ENCODE peak calls at places on chromosome 17, in ten cellular contexts. U is esophagus squamous epithelium, C is GM23338, E is tibial artery, N is breast epithelium, F is thoracic aorta, S is colonic mucosa, A is cardiac muscle cell, O is Caco-2, H is tibial nerve. J is an unnamed sample.

GRCh38 chr17:8069587-8069860 is 18.0 kb downstream of the ALOX12B start:
- DNase-seq in U (no peak), C (no peak), E (no peak), N (no peak), F (no peak), S (peak; percentile 82), A (no peak), O (no peak), H (no peak), J (no peak)

GRCh38 chr17:1108810-1109605 is 70.8 kb downstream of the ABR start:
- DNase-seq in U (no peak), C (peak; percentile 65), E (peak; percentile 80), N (no peak), F (no peak), S (peak; percentile 57), A (peak; percentile 75), O (no peak), H (no peak), J (no peak)

GRCh38 chr17:1961187-1961586 is 63.9 kb downstream of the RTN4RL1 start:
- DNase-seq in U (no peak), C (peak; percentile 80), E (no peak), N (no peak), F (no peak), S (no peak), A (peak; percentile 18), O (no peak), H (no peak), J (no peak)

GRCh38 chr17:19253112-19253511 is 15.9 kb downstream of the EPN2 start:
- DNase-seq in U (no peak), C (no peak), E (no peak), N (no peak), F (no peak), S (no peak), A (no peak), O (no peak), H (no peak), J (no peak)

GRCh38 chr17:30524847-30525246 is 47.6 kb downstream of the GOSR1 start:
- DNase-seq in U (no peak), C (no peak), E (no peak), N (no peak), F (no peak), S (no peak), A (peak; percentile 17), O (no peak), H (no peak), J (no peak)

GRCh38 chr17:31858647-31859486 is at the start of gene COPRS:
- DNase-seq in U (peak; percentile 29), C (peak; percentile 94), E (peak; percentile 95), N (peak; percentile 70), F (peak; percentile 60), S (peak; percentile 89), A (peak; percentile 93), O (peak; percentile 92), H (peak; percentile 81), J (peak; percentile 90)

GRCh38 chr17:2724783-2725164 is 13.2 kb upstream of the CLUH start:
- DNase-seq in U (no peak), C (peak; percentile 88), E (no peak), N (no peak), F (no peak), S (peak; percentile 54), A (peak; percentile 48), O (peak; percentile 63), H (no peak), J (no peak)

GRCh38 chr17:10328971-10329923 is 43.6 kb downstream of the MYH13 start:
- DNase-seq in U (no peak), C (no peak), E (no peak), N (no peak), F (no peak), S (no peak), A (no peak), O (no peak), H (no peak), J (no peak)

GRCh38 chr17:43456661-43457361 is 27.0 kb upstream of the DHX8 start:
- DNase-seq in U (no peak), C (no peak), E (no peak), N (no peak), F (no peak), S (no peak), A (peak; percentile 44), O (no peak), H (peak; percentile 23), J (peak; percentile 51)

GRCh38 chr17:2564876-2565275 is 28.6 kb upstream of the PAFAH1B1 start:
- DNase-seq in U (no peak), C (no peak), E (no peak), N (peak; percentile 31), F (no peak), S (peak; percentile 57), A (peak; percentile 35), O (peak; percentile 74), H (no peak), J (peak; percentile 68)

GRCh38 chr17:282912-283882 is 69.4 kb downstream of the RPH3AL start:
- DNase-seq in U (no peak), C (no peak), E (peak; percentile 50), N (no peak), F (no peak), S (no peak), A (no peak), O (peak; percentile 21), H (no peak), J (no peak)

GRCh38 chr17:71689782-71690181 is 431.0 kb upstream of the SOX9 start:
- DNase-seq in U (no peak), C (no peak), E (no peak), N (no peak), F (no peak), S (no peak), A (no peak), O (no peak), H (no peak), J (no peak)

GRCh38 chr17:83176956-83177583 is 97.7 kb downstream of the METRNL start:
- DNase-seq in U (no peak), C (no peak), E (no peak), N (peak; percentile 7), F (no peak), S (peak; percentile 10), A (no peak), O (peak; percentile 27), H (peak; percentile 8), J (peak; percentile 25)

GRCh38 chr17:20074489-20074888 is 65.3 kb downstream of the SPECC1 start:
- DNase-seq in U (no peak), C (no peak), E (no peak), N (no peak), F (no peak), S (no peak), A (no peak), O (no peak), H (no peak), J (no peak)

GRCh38 chr17:2400474-2400866 is 390 bp downstream of the MNT start:
- DNase-seq in U (no peak), C (peak; percentile 83), E (peak; percentile 78), N (no peak), F (no peak), S (peak; percentile 70), A (peak; percentile 57), O (peak; percentile 70), H (no peak), J (no peak)

GRCh38 chr17:48123111-48123510 is 15.5 kb downstream of the SNX11 start:
- DNase-seq in U (no peak), C (peak; percentile 62), E (no peak), N (no peak), F (no peak), S (no peak), A (no peak), O (no peak), H (no peak), J (no peak)

GRCh38 chr17:81279278-81280073 is 15.6 kb downstream of the SLC38A10 start:
- DNase-seq in U (no peak), C (no peak), E (no peak), N (no peak), F (no peak), S (no peak), A (no peak), O (no peak), H (no peak), J (no peak)

GRCh38 chr17:28705728-28706334 is 5.9 kb downstream of the PROCA1 start:
- DNase-seq in U (no peak), C (no peak), E (no peak), N (no peak), F (no peak), S (no peak), A (no peak), O (no peak), H (no peak), J (no peak)

GRCh38 chr17:29032798-29033197 is 10.1 kb upstream of the PIPOX start:
- DNase-seq in U (no peak), C (peak; percentile 81), E (no peak), N (no peak), F (no peak), S (no peak), A (peak; percentile 57), O (no peak), H (no peak), J (no peak)

GRCh38 chr17:74119960-74120359 is 83.5 kb upstream of the RPL38 start:
- DNase-seq in U (no peak), C (no peak), E (no peak), N (no peak), F (no peak), S (no peak), A (no peak), O (no peak), H (no peak), J (no peak)
- TF ChIP-seq CTCF in U (no peak), C (no peak), E (no peak), N (no peak), F (no peak), S (no peak), A (no peak), O (no peak), H (no peak), J (no peak)

GRCh38 chr17:13759936-13760335 is 158.2 kb upstream of the HS3ST3A1 start:
- DNase-seq in U (no peak), C (no peak), E (no peak), N (no peak), F (no peak), S (no peak), A (peak; percentile 11), O (no peak), H (no peak), J (no peak)
- H3K4me1 ChIP-seq in U (no peaks in the 10 kb centered on the region), C (no peaks in the 10 kb centered on the region), E (no peaks in the 10 kb centered on the region), N (no peaks in the 10 kb centered on the region), F (no peaks in the 10 kb centered on the region), S (no peaks in the 10 kb centered on the region), A (peaks cover 33% of the 10 kb centered on the region), O (no peaks in the 10 kb centered on the region), H (no peaks in the 10 kb centered on the region), J (no peaks in the 10 kb centered on the region)

GRCh38 chr17:54172654-54173316 is 350.1 kb downstream of the KIF2B start:
- DNase-seq in U (no peak), C (peak; percentile 67), E (no peak), N (no peak), F (no peak), S (no peak), A (peak; percentile 41), O (peak; percentile 34), H (no peak), J (no peak)
- TF ChIP-seq CTCF in U (peak; percentile 40), C (peak; percentile 75), E (peak; percentile 28), N (peak; percentile 17), F (peak; percentile 28), S (no peak), A (peak; percentile 48), O (peak; percentile 58), H (no peak), J (peak; percentile 14)

DNA sequence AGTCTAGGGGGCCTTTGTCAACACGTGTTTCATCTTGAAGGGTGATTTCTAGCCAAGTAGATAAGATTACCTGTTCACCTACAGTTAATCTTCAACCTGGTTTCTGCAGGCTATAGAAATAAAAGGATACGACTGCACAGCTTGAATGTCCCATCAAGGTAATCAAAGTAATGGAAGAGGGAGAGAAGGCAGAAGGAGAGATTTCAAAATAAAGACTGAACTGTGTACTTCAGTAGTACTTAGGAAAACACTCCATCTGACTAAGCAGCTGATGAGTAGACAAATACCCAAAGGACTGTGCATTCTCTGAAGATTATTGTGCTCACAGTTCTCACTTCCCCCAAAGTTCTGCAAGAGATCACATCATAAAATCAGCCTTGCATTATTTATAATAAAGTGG is 5.8 kb upstream of the RFFL start:
- DNase-seq in U (no peak), C (no peak), E (no peak), N (no peak), F (no peak), S (no peak), A (no peak), O (no peak), H (no peak), J (no peak)
- H3K4me1 ChIP-seq in U (peaks cover 5% of the 10 kb centered on the region), C (peaks cover 16% of the 10 kb centered on the region), E (peaks cover 2% of the 10 kb centered on the region), N (no peaks in the 10 kb centered on the region), F (peaks cover 8% of the 10 kb centered on the region), S (peaks cover 3% of the 10 kb centered on the region), A (no peaks in the 10 kb centered on the region), O (peaks cover 34% of the 10 kb centered on the region), H (peaks cover 20% of the 10 kb centered on the region), J (no peaks in the 10 kb centered on the region)